ENCODE peak calls at places on chromosomes 13 and 19, in nine cellular contexts. H is nephron progenitor cell, L is NCI-H2081, B is GM23248, U is amniotic stem cell, E is chondrocyte, N is heart left ventricle, A is ascending aorta, J is nucleus accumbens. M is an unnamed sample.

GRCh38 chr13:113863511-113864302 is at the start of gene GAS6:
- DNase-seq in N (peak), E (no peak), J (peak), A (no peak), H (peak), L (peak), U (no peak), B (peak), M (no peak)

GRCh38 chr13:113815151-113816058 is 48.5 kb downstream of the GAS6 start:
- DNase-seq in U (no peak), E (no peak), L (no peak), A (no peak), H (no peak), B (no peak), N (no peak), J (no peak), M (no peak)

GRCh38 chr13:46476174-46476573 is 76.8 kb upstream of the LRCH1 start:
- DNase-seq in A (no peak), L (no peak), J (no peak), B (peak), N (no peak), E (no peak), H (no peak), U (no peak), M (no peak)

GRCh38 chr13:113016526-113017295 is 47.7 kb downstream of the MCF2L start:
- DNase-seq in J (no peak), N (no peak), E (no peak), U (no peak), L (no peak), B (no peak), A (no peak), H (no peak), M (no peak)

GRCh38 chr19:41233748-41234240 is 14.8 kb downstream of the AXL start:
- DNase-seq in H (no peak), J (no peak), B (no peak), U (no peak), A (no peak), E (no peak), L (no peak), N (peak), M (no peak)

GRCh38 chr19:2654585-2654861 is 48.0 kb downstream of the GNG7 start:
- DNase-seq in A (no peak), U (no peak), B (no peak), N (no peak), L (no peak), H (no peak), E (no peak), J (no peak), M (no peak)

GRCh38 chr19:40282209-40282580 is 3.0 kb downstream of the AKT2 start:
- DNase-seq in H (no peak), B (no peak), E (peak), J (no peak), L (no peak), N (no peak), U (no peak), A (no peak), M (no peak)

GRCh38 chr19:45641274-45642105 is 2.3 kb upstream of the EML2 start:
- DNase-seq in A (peak), H (peak), L (peak), J (peak), U (peak), N (peak), B (peak), E (no peak), M (no peak)

GRCh38 chr13:102697264-102697663 is 2.4 kb upstream of the METTL21C start:
- DNase-seq in N (no peak), B (no peak), L (no peak), J (no peak), E (no peak), H (no peak), A (no peak), U (no peak), M (no peak)

GRCh38 chr13:99357149-99357596 is 50.0 kb upstream of the GPR183 start:
- DNase-seq in E (no peak), A (no peak), B (peak), H (no peak), J (no peak), N (no peak), U (peak), L (no peak), M (no peak)

GRCh38 chr19:32599736-32600157 is 18.8 kb downstream of the PDCD5 start:
- DNase-seq in B (peak), U (peak), L (peak), N (no peak), A (no peak), J (peak), H (peak), E (no peak), M (no peak)

GRCh38 chr19:1512671-1513491 is at the start of gene ADAMTSL5:
- DNase-seq in L (no peak), U (no peak), N (peak), J (no peak), A (no peak), B (peak), H (peak), E (no peak), M (no peak)

GRCh38 chr13:44437356-44438233 is 64.0 kb downstream of the SERP2 start:
- DNase-seq in H (no peak), B (peak), E (no peak), U (no peak), A (no peak), L (peak), J (no peak), N (no peak), M (no peak)

GRCh38 chr13:56561327-56561726 is 579.4 kb upstream of the PRR20A start:
- DNase-seq in E (no peak), H (no peak), U (no peak), B (no peak), L (peak), N (no peak), J (no peak), A (no peak), M (no peak)

GRCh38 chr19:14091086-14091884 is 734 bp upstream of the SAMD1 start:
- DNase-seq in H (peak), L (peak), B (peak), J (peak), N (no peak), E (no peak), U (no peak), A (no peak), M (no peak)

GRCh38 chr19:45876411-45877197 is 9.3 kb downstream of the IRF2BP1 start:
- DNase-seq in U (no peak), L (no peak), N (peak), J (no peak), A (no peak), B (peak), E (no peak), H (peak), M (no peak)

GRCh38 chr19:1259873-1260748 is 9.0 kb upstream of the CIRBP start:
- DNase-seq in J (no peak), E (no peak), H (peak), L (no peak), A (no peak), N (peak), U (no peak), B (peak), M (no peak)

GRCh38 chr13:44160549-44161278 is 212.9 kb upstream of the SERP2 start:
- DNase-seq in L (no peak), A (no peak), N (no peak), J (no peak), U (no peak), B (no peak), H (no peak), E (no peak), M (no peak)